ENCODE peak calls at places on chromosomes 16 and 17, in seven cellular contexts. X is astrocyte of the spinal cord; O is upper lobe of left lung; D is pancreas; F is heart right ventricle; S is CD8-positive, alpha-beta T cell; Z is foreskin fibroblast. I is an unnamed sample.

GRCh38 chr17:12667299-12667958 is 1.7 kb downstream of the MYOCD start:
- DNase-seq in X (peak; percentile 73), O (no peak), D (no peak), F (no peak), S (no peak), Z (peak; percentile 66), I (peak; percentile 55)

GRCh38 chr16:15564619-15565339 is 78.2 kb downstream of the MARF1 start:
- DNase-seq in X (no peak), O (no peak), D (no peak), F (no peak), S (no peak), Z (peak; percentile 52), I (no peak)

GRCh38 chr16:31355701-31356100 is 725 bp downstream of the ITGAX start:
- DNase-seq in X (no peak), O (no peak), D (no peak), F (no peak), S (no peak), Z (no peak), I (no peak)

GRCh38 chr17:79625706-79626105 is 14.9 kb upstream of the RBFOX3 start:
- DNase-seq in X (no peak), O (no peak), D (no peak), F (no peak), S (no peak), Z (no peak), I (no peak)

GRCh38 chr17:48816438-48816773 is 623 bp downstream of the TTLL6 start:
- DNase-seq in X (no peak), O (no peak), D (no peak), F (no peak), S (no peak), Z (no peak), I (no peak)

GRCh38 chr16:76612497-76612896 is 335.3 kb downstream of the CNTNAP4 start:
- DNase-seq in X (no peak), O (no peak), D (no peak), F (no peak), S (no peak), Z (no peak), I (no peak)

GRCh38 chr17:7853693-7854043 is 1.2 kb upstream of the TMEM88 start:
- DNase-seq in X (no peak), O (no peak), D (peak; percentile 54), F (no peak), S (peak; percentile 23), Z (no peak), I (no peak)

GRCh38 chr16:88759245-88759975 is 25.6 kb downstream of the PIEZO1 start:
- DNase-seq in X (peak; percentile 39), O (peak; percentile 76), D (no peak), F (no peak), S (peak; percentile 51), Z (no peak), I (no peak)

GRCh38 chr17:73281926-73282325 is 20.2 kb upstream of the CPSF4L start:
- DNase-seq in X (no peak), O (no peak), D (no peak), F (no peak), S (no peak), Z (no peak), I (no peak)

GRCh38 chr17:45029758-45030423 is 21.5 kb downstream of the DCAKD start:
- DNase-seq in X (no peak), O (no peak), D (no peak), F (no peak), S (no peak), Z (no peak), I (no peak)

GRCh38 chr17:43372273-43372911 is 26.4 kb upstream of the ARL4D start:
- DNase-seq in X (no peak), O (peak; percentile 50), D (no peak), F (no peak), S (no peak), Z (no peak), I (no peak)

GRCh38 chr17:2593846-2594656 is 597 bp downstream of the PAFAH1B1 start:
- DNase-seq in X (peak; percentile 79), O (peak; percentile 74), D (peak; percentile 87), F (peak; percentile 86), S (peak; percentile 84), Z (peak; percentile 83), I (peak; percentile 68)

GRCh38 chr17:20775331-20775730 is 195.8 kb downstream of the CDRT15L2 start:
- DNase-seq in X (no peak), O (no peak), D (no peak), F (no peak), S (no peak), Z (no peak), I (no peak)

GRCh38 chr17:82869536-82869935 is 29.7 kb upstream of the ZNF750 start:
- DNase-seq in X (no peak), O (no peak), D (no peak), F (no peak), S (no peak), Z (no peak), I (no peak)

GRCh38 chr16:66354321-66354854 is 12.1 kb upstream of the CDH5 start:
- DNase-seq in X (no peak), O (no peak), D (no peak), F (no peak), S (no peak), Z (peak; percentile 15), I (no peak)

DNA sequence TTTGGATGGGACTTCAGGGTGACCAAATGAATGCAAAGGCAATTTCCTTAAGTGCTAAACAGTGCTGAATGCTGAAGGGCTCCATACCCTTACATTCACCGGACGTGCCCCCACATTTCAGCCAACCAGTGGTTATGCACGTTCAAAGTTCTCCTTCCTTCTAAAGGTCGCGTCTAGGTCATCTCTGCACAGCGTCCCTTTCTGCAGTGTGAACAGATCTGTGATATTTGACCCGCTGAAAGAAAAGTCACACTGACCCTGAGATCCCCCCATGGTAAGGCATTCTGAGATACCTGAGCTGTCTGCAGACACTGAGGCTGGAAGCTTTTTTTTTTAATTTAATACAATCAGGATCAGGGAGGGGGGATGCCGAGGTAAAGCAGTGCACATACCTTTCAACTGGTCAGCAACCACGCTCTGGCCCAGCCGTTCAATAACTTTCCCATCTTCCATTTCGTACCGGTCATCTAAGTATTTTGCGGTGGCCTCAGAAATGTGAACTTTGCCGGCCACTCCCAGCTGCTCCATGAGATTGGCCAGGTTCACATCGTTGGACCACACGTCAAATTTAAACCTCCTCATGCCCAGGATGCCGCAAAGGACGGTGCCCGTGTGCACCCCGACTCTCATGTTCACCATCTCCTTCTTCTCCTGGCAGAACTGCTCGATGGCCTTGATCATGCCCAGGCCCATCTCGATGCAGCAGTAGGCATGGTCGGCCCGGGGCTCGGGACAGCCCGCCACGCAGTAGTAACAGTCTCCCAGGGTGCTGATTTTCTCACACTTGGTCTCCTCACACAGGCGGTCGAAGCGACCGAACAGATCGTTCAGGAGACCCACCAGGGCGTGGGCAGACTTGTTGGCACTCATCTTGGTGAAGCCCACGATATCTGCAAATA is 2.6 kb downstream of the ADCY9 start:
- DNase-seq in X (no peak), O (no peak), D (no peak), F (no peak), S (no peak), Z (no peak), I (no peak)
- H3K4me3 ChIP-seq in X (no peak overlapping the region), O (peak overlapping the region; percentile 43), D (peak overlapping the region; percentile 7), F (peak overlapping the region; percentile 57), S (no peak overlapping the region), Z (peak overlapping the region; percentile 45), I (peak overlapping the region; percentile 77)

GRCh38 chr16:74449470-74449869 is 28.2 kb upstream of the CLEC18B start:
- DNase-seq in X (no peak), O (peak; percentile 27), D (no peak), F (no peak), S (no peak), Z (peak; percentile 86), I (no peak)
- TF ChIP-seq CTCF in X (no peak), O (no peak), D (no peak), F (no peak), S (no peak), Z (peak; percentile 22), I (no peak)

DNA sequence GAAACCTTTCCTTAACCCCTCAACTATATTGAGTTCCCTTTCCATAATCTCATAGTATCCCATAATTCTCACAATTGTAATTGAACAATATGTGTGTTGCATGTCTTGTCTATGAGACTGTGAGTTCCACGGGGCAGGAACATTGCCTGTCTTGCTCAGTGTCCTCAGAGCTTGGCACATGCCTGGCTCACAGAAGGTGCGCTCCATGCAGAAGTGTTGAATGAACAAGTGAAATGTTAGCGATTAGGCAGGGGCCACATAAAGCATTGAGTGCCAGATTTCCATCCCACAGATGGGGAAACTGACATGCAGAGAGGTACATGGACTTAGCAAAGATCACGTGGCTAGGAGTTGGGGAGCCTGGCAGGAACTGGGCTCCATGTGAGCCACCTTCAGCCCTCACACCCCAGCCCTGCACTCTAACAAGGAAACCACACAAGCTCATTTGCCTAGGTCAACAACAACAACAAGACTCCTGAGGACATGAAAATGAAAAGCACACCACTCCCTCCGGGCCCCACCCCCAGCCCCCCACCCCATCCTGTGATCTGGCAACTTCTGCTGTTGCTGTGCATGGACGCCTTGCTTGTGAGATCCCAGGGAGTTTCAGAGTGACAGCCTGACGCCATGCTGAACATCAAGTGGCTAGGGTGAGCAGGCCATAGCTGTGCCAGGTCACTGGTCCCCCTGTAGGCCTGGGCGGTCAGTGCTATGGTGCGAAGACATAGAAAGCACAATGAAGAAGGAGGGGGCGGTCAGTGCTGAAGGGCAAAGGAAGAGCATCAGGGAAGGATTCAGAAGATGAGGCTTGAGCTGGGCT is 5.0 kb downstream of the PIK3R5 start:
- DNase-seq in X (no peak), O (no peak), D (no peak), F (no peak), S (no peak), Z (no peak), I (no peak)
- H3K4me3 ChIP-seq in X (no peak overlapping the region), O (no peak overlapping the region), D (no peak overlapping the region), F (no peak overlapping the region), S (no peak overlapping the region), Z (no peak overlapping the region), I (no peak overlapping the region)

DNA sequence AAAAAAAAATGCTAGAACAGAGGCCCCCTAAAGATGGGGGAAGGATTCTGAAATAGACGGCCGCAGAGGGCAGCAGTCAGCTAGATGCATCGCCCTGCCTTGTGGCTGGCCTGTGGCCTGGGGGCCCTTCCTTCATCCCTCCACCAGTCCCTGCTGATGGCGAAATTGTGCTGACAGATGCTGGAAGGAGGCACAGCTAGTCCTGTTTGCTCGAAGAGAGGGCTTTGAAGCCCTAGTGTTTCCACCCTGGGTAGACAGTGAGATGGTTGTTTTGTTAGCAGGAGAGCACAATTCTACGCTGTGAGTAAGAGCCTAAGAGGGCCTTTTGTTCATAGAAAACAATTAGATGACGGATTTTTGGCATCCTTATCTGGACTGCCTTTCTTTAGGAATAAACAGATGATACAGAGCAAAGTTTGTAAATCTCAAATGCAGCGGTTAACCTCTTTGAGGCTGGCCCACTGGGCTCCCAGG is 22.9 kb downstream of the VPS35L start:
- DNase-seq in X (peak; percentile 58), O (no peak), D (no peak), F (no peak), S (no peak), Z (no peak), I (peak; percentile 32)
- TF ChIP-seq CTCF in X (no peak), O (no peak), D (no peak), F (no peak), S (no peak), Z (no peak), I (no peak)